ENCODE peak calls at places on chromosomes 3 and 15, in eight cellular contexts. G is NCI-H510A; J is fibroblast of lung; A is hepatic stellate cell; K is stimulated activated CD8-positive, alpha-beta memory T cell treated with anti-CD3 and anti-CD28 coated beads, Interleukin-4, amount 100 ng/mL, for 1 hour; X is endothelial cell; F is HTR-8/SVneo; E is kidney. U is an unnamed sample.

GRCh38 chr15:89136818-89137772 is 48.8 kb downstream of the ABHD2 start:
- DNase-seq in G (no peak), J (peak), A (peak), K (peak), X (no peak), F (no peak), E (no peak), U (no peak)

GRCh38 chr3:160935413-160936095 is 169.6 kb downstream of the B3GALNT1 start:
- DNase-seq in G (no peak), J (no peak), A (no peak), K (no peak), X (no peak), F (no peak), E (no peak), U (no peak)

GRCh38 chr3:127325630-127325961 is 37.8 kb upstream of the PRR20G start:
- DNase-seq in G (no peak), J (no peak), A (no peak), K (no peak), X (no peak), F (no peak), E (no peak), U (no peak)

GRCh38 chr3:180252683-180253082 is 215.9 kb upstream of the PEX5L start:
- DNase-seq in G (peak), J (no peak), A (no peak), K (no peak), X (no peak), F (no peak), E (no peak), U (no peak)

GRCh38 chr3:66475386-66476020 is 25.3 kb downstream of the LRIG1 start:
- DNase-seq in G (peak), J (no peak), A (no peak), K (no peak), X (no peak), F (no peak), E (no peak), U (no peak)

GRCh38 chr3:122665226-122665786 is 15.3 kb upstream of the PARP14 start:
- DNase-seq in G (no peak), J (no peak), A (no peak), K (no peak), X (no peak), F (no peak), E (no peak), U (no peak)

GRCh38 chr15:73328986-73329385 is 39.8 kb downstream of the HCN4 start:
- DNase-seq in G (no peak), J (no peak), A (no peak), K (no peak), X (no peak), F (no peak), E (peak), U (no peak)

GRCh38 chr3:52509753-52510328 is 14.7 kb downstream of the STAB1 start:
- DNase-seq in G (no peak), J (no peak), A (no peak), K (no peak), X (no peak), F (no peak), E (no peak), U (no peak)

GRCh38 chr15:36908991-36909390 is 191.4 kb downstream of the MEIS2 start:
- DNase-seq in G (no peak), J (no peak), A (no peak), K (no peak), X (no peak), F (no peak), E (no peak), U (no peak)

GRCh38 chr3:36524560-36524959 is 144.3 kb downstream of the STAC start:
- DNase-seq in G (no peak), J (no peak), A (no peak), K (no peak), X (no peak), F (no peak), E (no peak), U (no peak)

GRCh38 chr3:197038604-197039003 is 9.0 kb upstream of the MELTF start:
- DNase-seq in G (no peak), J (no peak), A (no peak), K (no peak), X (no peak), F (no peak), E (no peak), U (no peak)

GRCh38 chr3:146024260-146024659 is 136.7 kb downstream of the PLOD2 start:
- DNase-seq in G (no peak), J (no peak), A (no peak), K (no peak), X (no peak), F (no peak), E (no peak), U (no peak)

GRCh38 chr3:90091557-90091956 is 984.1 kb downstream of the EPHA3 start:
- DNase-seq in G (no peak), J (peak), A (peak), K (no peak), X (peak), F (peak), E (no peak), U (no peak)

GRCh38 chr15:40630313-40630712 is 36.3 kb downstream of the KNL1 start:
- DNase-seq in G (no peak), J (no peak), A (no peak), K (no peak), X (no peak), F (no peak), E (no peak), U (no peak)

GRCh38 chr3:184110316-184110725 is 13.5 kb downstream of the HTR3E start:
- DNase-seq in G (no peak), J (peak), A (no peak), K (no peak), X (no peak), F (no peak), E (no peak), U (no peak)

GRCh38 chr3:8985411-8985831 is 22.1 kb upstream of the RAD18 start:
- DNase-seq in G (no peak), J (no peak), A (no peak), K (no peak), X (no peak), F (no peak), E (no peak), U (no peak)

GRCh38 chr15:29571728-29572454 is 250.4 kb downstream of the TJP1 start:
- DNase-seq in G (no peak), J (peak), A (no peak), K (no peak), X (peak), F (no peak), E (no peak), U (peak)

GRCh38 chr3:188092648-188093047 is 61.3 kb upstream of the LPP start:
- DNase-seq in G (no peak), J (peak), A (no peak), K (no peak), X (no peak), F (no peak), E (no peak), U (no peak)

GRCh38 chr3:152539191-152539764 is 270.5 kb downstream of the MBNL1 start:
- DNase-seq in G (no peak), J (no peak), A (no peak), K (no peak), X (no peak), F (no peak), E (no peak), U (no peak)

GRCh38 chr3:195195321-195196209 is 75.4 kb downstream of the XXYLT1 start:
- DNase-seq in G (no peak), J (no peak), A (no peak), K (no peak), X (no peak), F (no peak), E (peak), U (no peak)

GRCh38 chr3:10786640-10787039 is 29.4 kb upstream of the SLC6A11 start:
- DNase-seq in G (no peak), J (no peak), A (no peak), K (no peak), X (no peak), F (no peak), E (no peak), U (no peak)

GRCh38 chr3:173553635-173554280 is 156.2 kb downstream of the NLGN1 start:
- DNase-seq in G (no peak), J (peak), A (peak), K (no peak), X (peak), F (peak), E (no peak), U (no peak)

GRCh38 chr15:101470548-101471239 is 18.8 kb downstream of the PCSK6 start:
- DNase-seq in G (no peak), J (no peak), A (no peak), K (no peak), X (no peak), F (no peak), E (no peak), U (no peak)